ENCODE peak calls at places on chromosomes 1 and 21, in four cellular contexts. One of them, this sample, is unnamed.

GRCh38 chr1:175267716-175268416 is 75.3 kb upstream of the KIAA0040 start:
- DNase-seq in GM12878: no peak
- DNase-seq in HepG2: no peak
- DNase-seq in K562: no peak
- DNase-seq in this sample: no peak

GRCh38 chr1:108080448-108080847 is 115.5 kb upstream of the VAV3 start:
- DNase-seq in HepG2: no peak
- DNase-seq in K562: no peak
- DNase-seq in GM12878: no peak
- DNase-seq in this sample: no peak

GRCh38 chr1:187471555-187471954 is 642.8 kb downstream of the PLA2G4A start:
- DNase-seq in K562: no peak
- DNase-seq in GM12878: no peak
- DNase-seq in HepG2: no peak
- DNase-seq in this sample: no peak

GRCh38 chr1:193868425-193868824 is 682.0 kb upstream of the B3GALT2 start:
- DNase-seq in HepG2: no peak
- DNase-seq in GM12878: no peak
- DNase-seq in K562: no peak
- DNase-seq in this sample: no peak

GRCh38 chr1:226736908-226737818 is 1.9 kb downstream of the ITPKB start:
- DNase-seq in GM12878: no peak
- DNase-seq in HepG2: no peak
- DNase-seq in K562: no peak
- DNase-seq in this sample: no peak

GRCh38 chr1:203202431-203203245 is 16.1 kb upstream of the CHI3L1 start:
- DNase-seq in HepG2: no peak
- DNase-seq in GM12878: no peak
- DNase-seq in K562: no peak
- DNase-seq in this sample: no peak

GRCh38 chr1:26752519-26752918 is 35.2 kb upstream of the PIGV start:
- DNase-seq in GM12878: no peak
- DNase-seq in HepG2: no peak
- DNase-seq in K562: no peak
- DNase-seq in this sample: no peak

GRCh38 chr1:1081311-1082238 is 7.5 kb upstream of the RNF223 start:
- DNase-seq in GM12878: no peak
- DNase-seq in HepG2: no peak
- DNase-seq in K562: no peak
- DNase-seq in this sample: no peak

GRCh38 chr1:199593475-199593874 is 434.0 kb upstream of the NR5A2 start:
- DNase-seq in K562: no peak
- DNase-seq in HepG2: no peak
- DNase-seq in GM12878: no peak
- DNase-seq in this sample: no peak

GRCh38 chr21:37225440-37225839 is 41.7 kb downstream of the VPS26C start:
- DNase-seq in K562: no peak
- DNase-seq in GM12878: no peak
- DNase-seq in HepG2: no peak
- DNase-seq in this sample: no peak

GRCh38 chr1:212862111-212862690 is 4.1 kb downstream of the FLVCR1 start:
- DNase-seq in HepG2: no peak
- DNase-seq in GM12878: no peak
- DNase-seq in K562: no peak
- DNase-seq in this sample: no peak

GRCh38 chr1:212856755-212857154 is 1.3 kb upstream of the FLVCR1 start:
- DNase-seq in K562: no peak
- DNase-seq in HepG2: no peak
- DNase-seq in GM12878: no peak
- DNase-seq in this sample: no peak

GRCh38 chr1:212860713-212861581 is 2.9 kb downstream of the FLVCR1 start:
- DNase-seq in K562: peak; percentile 58
- DNase-seq in GM12878: no peak
- DNase-seq in HepG2: no peak
- DNase-seq in this sample: no peak

GRCh38 chr1:212858055-212858460 is at the start of gene FLVCR1:
- DNase-seq in HepG2: peak; percentile 93
- DNase-seq in GM12878: peak; percentile 79
- DNase-seq in K562: peak; percentile 100
- DNase-seq in this sample: peak; percentile 95

DNA sequence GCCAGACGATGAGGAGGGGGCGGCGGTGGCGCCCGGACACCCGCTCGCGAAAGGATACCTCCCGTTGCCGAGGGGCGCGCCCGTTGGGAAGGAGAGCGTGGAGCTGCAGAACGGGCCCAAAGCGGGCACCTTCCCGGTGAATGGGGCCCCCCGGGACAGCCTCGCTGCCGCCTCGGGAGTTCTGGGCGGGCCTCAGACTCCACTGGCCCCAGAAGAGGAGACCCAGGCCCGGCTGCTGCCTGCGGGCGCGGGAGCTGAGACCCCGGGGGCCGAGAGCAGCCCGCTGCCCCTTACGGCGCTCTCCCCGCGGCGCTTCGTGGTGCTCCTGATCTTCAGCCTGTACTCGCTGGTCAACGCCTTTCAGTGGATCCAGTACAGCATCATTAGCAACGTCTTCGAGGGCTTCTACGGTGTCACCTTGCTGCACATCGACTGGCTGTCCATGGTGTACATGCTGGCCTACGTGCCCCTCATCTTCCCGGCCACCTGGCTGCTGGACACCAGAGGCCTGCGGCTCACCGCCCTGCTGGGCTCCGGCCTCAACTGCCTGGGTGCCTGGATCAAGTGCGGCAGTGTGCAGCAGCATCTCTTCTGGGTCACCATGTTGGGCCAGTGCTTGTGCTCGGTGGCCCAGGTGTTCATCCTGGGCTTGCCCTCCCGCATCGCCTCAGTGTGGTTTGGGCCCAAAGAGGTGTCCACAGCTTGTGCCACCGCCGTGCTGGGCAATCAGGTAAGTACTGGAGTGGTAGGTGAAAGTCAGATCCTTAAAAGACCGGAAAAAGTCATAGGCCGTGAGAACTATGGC is 588 bp downstream of the FLVCR1 start:
- DNase-seq in GM12878: no peak
- DNase-seq in K562: no peak
- DNase-seq in HepG2: peak; percentile 18
- DNase-seq in this sample: peak; percentile 32
- TF ChIP-seq CHD2 in GM12878: no peak
- TF ChIP-seq CHD2 in K562: no peak
- TF ChIP-seq CHD2 in HepG2: no peak
- TF ChIP-seq CHD2 in this sample: no peak

GRCh38 chr1:70441392-70442035 is 30.4 kb downstream of the CTH start:
- DNase-seq in K562: no peak
- DNase-seq in GM12878: no peak
- DNase-seq in HepG2: no peak
- DNase-seq in this sample: no peak

GRCh38 chr1:70438529-70438928 is 27.5 kb downstream of the CTH start:
- DNase-seq in K562: no peak
- DNase-seq in GM12878: no peak
- DNase-seq in HepG2: no peak
- DNase-seq in this sample: no peak

GRCh38 chr1:70434253-70434859 is 23.3 kb downstream of the CTH start:
- DNase-seq in GM12878: no peak
- DNase-seq in HepG2: no peak
- DNase-seq in K562: no peak
- DNase-seq in this sample: no peak

GRCh38 chr1:70440642-70441391 is 29.7 kb downstream of the CTH start:
- DNase-seq in K562: no peak
- DNase-seq in GM12878: no peak
- DNase-seq in HepG2: no peak
- DNase-seq in this sample: no peak

GRCh38 chr1:70436617-70437236 is 25.7 kb downstream of the CTH start:
- DNase-seq in HepG2: no peak
- DNase-seq in GM12878: no peak
- DNase-seq in K562: no peak
- DNase-seq in this sample: no peak
- TF ChIP-seq CHD4 in HepG2: no peak
- TF ChIP-seq CHD4 in GM12878: no peak
- TF ChIP-seq CHD4 in K562: no peak
- TF ChIP-seq CHD4 in this sample: no peak

GRCh38 chr21:20646431-20646830 is 351.8 kb upstream of the NCAM2 start:
- DNase-seq in HepG2: no peak
- DNase-seq in GM12878: no peak
- DNase-seq in K562: no peak
- DNase-seq in this sample: no peak

GRCh38 chr21:20649231-20649630 is 349.0 kb upstream of the NCAM2 start:
- DNase-seq in HepG2: no peak
- DNase-seq in K562: no peak
- DNase-seq in GM12878: no peak
- DNase-seq in this sample: no peak

GRCh38 chr21:20645344-20645743 is 352.9 kb upstream of the NCAM2 start:
- DNase-seq in K562: no peak
- DNase-seq in GM12878: no peak
- DNase-seq in HepG2: no peak
- DNase-seq in this sample: no peak

GRCh38 chr21:20644552-20644951 is 353.7 kb upstream of the NCAM2 start:
- DNase-seq in GM12878: no peak
- DNase-seq in HepG2: no peak
- DNase-seq in K562: no peak
- DNase-seq in this sample: no peak

GRCh38 chr21:20647603-20648002 is 350.6 kb upstream of the NCAM2 start:
- DNase-seq in HepG2: no peak
- DNase-seq in GM12878: no peak
- DNase-seq in K562: no peak
- DNase-seq in this sample: no peak
- TF ChIP-seq USF2 in HepG2: no peak
- TF ChIP-seq USF2 in GM12878: no peak
- TF ChIP-seq USF2 in K562: no peak
- TF ChIP-seq USF2 in this sample: no peak

GRCh38 chr1:31831397-31832378 is 15.9 kb upstream of the SPOCD1 start:
- DNase-seq in K562: peak; percentile 16
- DNase-seq in GM12878: no peak
- DNase-seq in HepG2: peak; percentile 25
- DNase-seq in this sample: no peak
- TF ChIP-seq CHD2 in K562: no peak
- TF ChIP-seq CHD2 in GM12878: no peak
- TF ChIP-seq CHD2 in HepG2: no peak
- TF ChIP-seq CHD2 in this sample: no peak

DNA sequence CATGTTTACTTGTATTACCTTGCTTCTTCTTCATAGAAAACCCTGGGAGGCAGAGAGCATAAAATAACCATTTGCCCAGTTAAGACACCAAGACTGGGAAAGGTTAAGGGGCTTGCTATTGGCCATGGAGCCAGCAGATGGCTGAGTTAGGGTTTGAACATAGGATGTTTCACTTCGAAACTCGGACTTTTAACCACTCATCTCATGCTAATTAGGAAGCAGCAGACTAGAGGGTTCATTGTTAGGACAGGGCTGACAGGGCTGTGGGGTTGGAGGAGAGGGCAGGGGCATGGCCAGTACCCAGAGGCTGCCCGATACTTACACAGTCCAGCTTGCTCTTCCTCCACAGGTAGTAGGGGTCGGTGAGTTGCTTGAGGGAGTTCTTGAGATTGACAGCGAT is 17.0 kb downstream of the SLC26A9 start:
- DNase-seq in K562: no peak
- DNase-seq in GM12878: no peak
- DNase-seq in HepG2: no peak
- DNase-seq in this sample: no peak
- TF ChIP-seq CHD4 in K562: no peak
- TF ChIP-seq CHD4 in GM12878: no peak
- TF ChIP-seq CHD4 in HepG2: no peak
- TF ChIP-seq CHD4 in this sample: no peak

DNA sequence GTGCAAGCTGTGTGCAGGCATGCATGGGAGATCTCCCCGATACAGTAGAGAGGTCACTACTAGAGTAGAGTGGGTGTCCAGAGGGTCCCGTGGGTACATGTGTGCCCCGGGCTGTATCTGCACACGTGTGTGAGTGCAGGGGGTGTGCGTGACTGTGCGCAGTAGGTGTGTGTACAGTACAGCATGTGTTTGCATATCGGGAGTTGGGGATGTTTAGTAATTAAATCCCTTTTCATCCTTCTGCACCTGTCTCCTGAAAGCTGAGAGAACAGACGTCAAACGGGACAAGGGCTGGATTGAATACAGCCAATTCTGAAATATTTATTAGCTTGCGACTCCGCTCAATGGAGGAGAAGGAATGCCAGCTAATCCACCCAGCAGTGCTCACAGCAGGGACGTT is 44.6 kb upstream of the CASZ1 start:
- DNase-seq in K562: no peak
- DNase-seq in HepG2: no peak
- DNase-seq in GM12878: no peak
- DNase-seq in this sample: no peak
- TF ChIP-seq USF2 in K562: no peak
- TF ChIP-seq USF2 in HepG2: no peak
- TF ChIP-seq USF2 in GM12878: no peak
- TF ChIP-seq USF2 in this sample: no peak

This sample was measured in A549.